ENCODE peak calls at places on chromosomes 1 and 21, in four cellular contexts. L is IMR-90, C is H9, U is H1. P is an unnamed sample.

GRCh38 chr1:153790282-153790995 is 15.2 kb downstream of the SLC27A3 start:
- DNase-seq in U (no peak), L (peak; percentile 84), C (no peak), P (no peak)

GRCh38 chr21:33971492-33972013 is 55.9 kb upstream of the ATP5PO start:
- DNase-seq in L (peak; percentile 22), U (peak; percentile 45), C (no peak), P (peak; percentile 82)

GRCh38 chr21:45408811-45409261 is 3.9 kb downstream of the COL18A1 start:
- DNase-seq in C (no peak), L (no peak), U (no peak), P (no peak)

GRCh38 chr1:27436204-27437159 is 44.1 kb downstream of the GPR3 start:
- DNase-seq in L (peak; percentile 60), U (no peak), C (no peak), P (no peak)

GRCh38 chr1:28888915-28889314 is 25.5 kb upstream of the EPB41 start:
- DNase-seq in C (no peak), U (no peak), L (no peak), P (no peak)

GRCh38 chr1:44617703-44618029 is 56.6 kb downstream of the TMEM53 start:
- DNase-seq in U (no peak), C (no peak), L (no peak), P (no peak)

GRCh38 chr21:25881524-25882376 is 147.0 kb downstream of the GABPA start:
- DNase-seq in C (peak; percentile 47), L (peak; percentile 61), U (peak; percentile 80), P (peak; percentile 69)

GRCh38 chr1:165036403-165036802 is 320.1 kb downstream of the LMX1A start:
- DNase-seq in U (no peak), L (no peak), C (no peak), P (no peak)

DNA sequence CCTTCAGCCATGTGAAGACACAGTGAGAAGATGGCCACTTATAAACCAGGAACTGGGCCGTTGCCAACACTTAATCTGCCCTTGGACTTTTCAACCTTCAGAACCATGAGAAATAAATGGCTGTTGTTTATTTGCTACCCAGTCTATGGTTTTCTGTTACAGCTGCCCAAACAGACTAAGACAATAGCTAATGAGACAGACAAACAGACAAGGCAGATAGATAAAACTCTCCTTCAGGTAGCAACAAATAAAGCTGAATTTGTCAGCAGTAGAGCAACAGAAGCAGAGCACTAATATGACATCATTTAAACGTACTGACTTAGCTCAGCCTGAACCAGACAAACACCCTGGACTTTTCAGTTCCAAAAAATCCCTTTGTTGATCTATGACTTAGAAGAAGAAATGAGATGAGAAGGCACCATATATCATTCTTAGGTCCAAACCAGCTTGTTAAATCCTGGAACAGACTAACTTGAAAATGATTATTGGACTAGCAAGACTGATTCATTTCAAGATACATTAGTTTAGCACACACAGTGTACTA is 27.0 kb downstream of the ZZZ3 start:
- DNase-seq in C (no peak), U (no peak), L (peak; percentile 32), P (no peak)
- H3K56ac ChIP-seq in C (no peak overlapping the region), U (no peak overlapping the region), L (no peak overlapping the region), P (no peak overlapping the region)

GRCh38 chr1:156246241-156246761 is 1.6 kb downstream of the PAQR6 start:
- DNase-seq in L (no peak), C (no peak), U (no peak), P (no peak)

GRCh38 chr1:156248323-156248683 is 447 bp upstream of the PAQR6 start:
- DNase-seq in U (no peak), C (no peak), L (no peak), P (no peak)

GRCh38 chr1:156246762-156247459 is 945 bp downstream of the PAQR6 start:
- DNase-seq in U (peak; percentile 63), C (no peak), L (no peak), P (no peak)

GRCh38 chr1:156249593-156249992 is 1.7 kb upstream of the PAQR6 start:
- DNase-seq in U (no peak), C (no peak), L (no peak), P (no peak)

DNA sequence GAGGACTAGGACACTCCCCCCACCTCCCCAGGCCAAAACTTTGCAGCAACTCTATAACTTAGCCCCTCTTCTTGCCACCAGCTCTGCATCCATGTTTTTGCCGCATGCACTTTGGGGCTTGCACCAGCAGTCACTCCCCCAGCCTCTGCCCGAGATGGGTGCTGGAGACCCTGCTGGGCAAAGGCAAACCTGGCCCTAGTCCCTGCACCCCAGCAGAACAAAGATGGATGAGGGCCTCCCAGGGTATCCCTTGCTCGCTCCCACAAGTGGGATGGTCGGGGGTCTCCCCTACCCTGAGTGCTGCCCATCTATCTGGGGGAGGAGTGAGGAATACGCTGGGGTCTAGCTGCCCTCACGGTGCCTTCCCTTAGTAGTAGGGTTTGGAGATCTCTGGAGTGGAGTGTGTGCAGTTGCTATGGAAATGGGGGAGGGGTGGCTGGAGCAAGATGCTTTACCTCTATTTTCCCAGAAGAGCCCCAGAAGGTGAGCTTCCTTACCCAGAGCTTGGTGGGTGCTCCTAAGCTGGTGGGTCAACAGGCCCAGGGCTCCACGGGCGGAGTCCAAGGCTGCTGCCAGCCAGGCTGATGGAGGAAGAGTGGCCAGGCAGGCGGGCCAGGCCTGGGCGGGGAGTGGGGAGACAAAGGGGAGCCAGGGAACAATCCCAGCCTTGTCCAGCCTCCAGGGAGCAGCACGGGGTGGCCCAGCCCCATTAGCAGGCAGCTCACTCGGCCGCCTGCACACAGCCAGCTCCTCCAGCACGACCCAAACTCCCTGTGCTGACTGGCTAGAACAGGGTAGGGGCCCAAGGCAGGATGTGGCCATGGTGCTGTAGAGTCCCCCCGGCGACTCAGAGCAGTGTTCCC is at the start of gene PAQR6:
- DNase-seq in L (no peak), C (peak; percentile 61), U (peak; percentile 64), P (no peak)
- H3K18ac ChIP-seq in L (no peak within 1 kb of the TSS), C (no peak within 1 kb of the TSS), U (peak within 1 kb of the TSS; percentile 38), P (no peak within 1 kb of the TSS)

DNA sequence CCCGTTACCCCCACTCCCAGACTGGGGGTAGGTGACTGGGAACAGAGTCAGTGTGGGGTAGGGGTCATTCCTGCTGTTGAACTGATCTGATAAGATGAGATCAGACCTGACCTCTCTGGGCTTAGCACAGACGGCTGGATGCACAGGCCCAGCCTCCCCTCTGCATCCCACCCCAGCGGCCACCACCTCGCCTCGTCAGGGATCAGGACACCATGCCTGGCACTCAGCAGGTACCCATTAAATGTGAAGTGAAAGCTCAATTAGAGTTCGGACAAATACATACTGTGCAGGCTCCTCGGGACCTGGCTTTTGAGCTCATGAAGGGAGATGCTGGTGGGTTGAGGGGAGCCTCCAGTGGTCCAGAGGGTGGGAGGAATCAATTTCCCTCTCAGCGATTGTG is 15.7 kb downstream of the SOX13 start:
- DNase-seq in L (no peak), U (peak; percentile 54), C (no peak), P (no peak)
- H3K4ac ChIP-seq in L (no peak overlapping the region), U (peak overlapping the region; percentile 59), C (no peak overlapping the region), P (no peak overlapping the region)

GRCh38 chr1:225520587-225521227 is 92.9 kb upstream of the LBR start:
- DNase-seq in U (no peak), C (no peak), L (no peak), P (peak; percentile 43)

GRCh38 chr1:225514671-225515081 is 86.8 kb upstream of the LBR start:
- DNase-seq in L (no peak), U (no peak), C (no peak), P (peak; percentile 57)

GRCh38 chr1:225517697-225518096 is 89.9 kb upstream of the LBR start:
- DNase-seq in L (no peak), C (no peak), U (no peak), P (peak; percentile 27)

GRCh38 chr1:225519166-225519863 is 91.5 kb upstream of the LBR start:
- DNase-seq in U (peak; percentile 77), L (peak; percentile 28), C (peak; percentile 82), P (peak; percentile 85)

GRCh38 chr1:225517221-225517620 is 89.4 kb upstream of the LBR start:
- DNase-seq in U (no peak), L (no peak), C (no peak), P (no peak)
- H3K56ac ChIP-seq in U (no peak overlapping the region), L (no peak overlapping the region), C (no peak overlapping the region), P (no peak overlapping the region)

GRCh38 chr1:2435091-2435490 is 22.7 kb upstream of the PEX10 start:
- DNase-seq in L (no peak), C (no peak), U (no peak), P (no peak)

GRCh38 chr1:2432519-2432918 is 20.2 kb upstream of the PEX10 start:
- DNase-seq in U (no peak), C (no peak), L (no peak), P (no peak)

GRCh38 chr1:2433936-2434335 is 21.6 kb upstream of the PEX10 start:
- DNase-seq in U (no peak), C (no peak), L (no peak), P (no peak)

GRCh38 chr1:2431503-2431902 is 19.1 kb upstream of the PEX10 start:
- DNase-seq in L (no peak), C (no peak), U (no peak), P (no peak)

DNA sequence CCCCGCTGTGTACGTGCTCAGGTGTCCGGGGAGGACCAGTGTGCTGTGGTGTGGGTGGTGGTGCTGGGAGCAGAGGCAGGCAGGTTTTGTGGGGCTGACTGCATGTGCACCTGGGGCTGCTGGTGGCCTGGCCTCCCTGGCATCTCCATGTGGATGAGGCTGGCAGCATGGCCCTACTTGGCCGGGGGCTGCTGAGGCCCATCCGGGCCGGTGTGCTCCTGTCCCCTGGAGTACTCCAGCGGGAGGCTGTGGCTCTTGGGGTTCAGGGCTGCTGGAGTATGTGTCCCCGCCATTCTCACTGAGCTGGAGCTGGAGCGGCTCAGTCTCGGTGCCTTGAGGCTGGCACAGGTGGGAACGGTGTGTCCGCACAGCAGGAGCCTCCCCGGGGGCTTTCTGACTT is 20.8 kb upstream of the PEX10 start:
- DNase-seq in C (no peak), L (no peak), U (no peak), P (no peak)
- H3K18ac ChIP-seq in C (no peak overlapping the region), L (no peak overlapping the region), U (no peak overlapping the region), P (no peak overlapping the region)

DNA sequence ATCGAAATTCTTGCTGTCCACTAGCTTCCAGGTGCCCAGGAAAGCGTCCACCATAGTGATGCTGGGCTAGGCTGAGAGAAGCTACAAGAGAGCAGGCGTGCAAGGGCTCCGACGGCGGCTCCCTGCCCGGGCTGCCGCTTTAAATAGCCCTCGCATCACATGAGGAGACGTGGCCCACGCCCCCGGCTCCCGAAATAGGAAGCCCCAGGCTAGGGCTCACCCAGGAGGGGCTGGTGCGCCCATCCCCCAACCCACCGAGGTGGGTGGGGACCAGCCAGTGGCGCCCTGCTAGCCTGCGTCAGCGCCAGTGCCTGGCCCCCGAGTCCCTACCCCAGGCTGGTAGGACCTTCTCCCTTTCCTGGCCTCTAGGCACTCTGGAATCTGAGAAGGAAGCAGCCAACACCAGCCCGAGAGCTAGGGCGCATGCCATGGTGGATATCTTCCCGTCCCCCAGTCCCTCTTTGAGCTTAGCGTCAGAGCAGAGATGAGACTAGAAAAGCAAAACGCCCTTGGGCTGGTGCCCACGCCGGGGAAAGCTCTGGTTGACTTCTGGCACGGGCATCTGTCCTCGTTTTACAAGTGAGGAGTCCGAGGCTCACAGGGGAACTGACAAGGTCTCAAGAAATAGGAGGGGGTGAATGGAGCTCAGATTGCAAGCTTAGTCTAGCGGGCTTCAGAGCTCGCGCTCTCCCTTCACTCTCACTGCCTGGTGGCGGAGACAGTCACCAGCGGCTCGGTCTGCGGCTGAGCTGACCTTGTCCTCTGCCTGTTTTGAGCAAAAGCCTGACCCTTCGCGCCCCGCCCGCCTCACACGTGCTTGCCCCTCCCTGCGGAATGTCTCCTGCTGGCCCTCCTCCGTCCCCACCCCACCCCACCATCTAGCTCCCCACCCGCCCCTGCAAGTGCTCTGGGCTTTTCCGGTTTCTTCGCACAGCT is at the start of gene FABP3:
- DNase-seq in U (peak; percentile 91), L (peak; percentile 51), C (peak; percentile 98), P (peak; percentile 97)
- H3K4ac ChIP-seq in U (peak within 1 kb of the TSS; percentile 73), L (peak within 1 kb of the TSS; percentile 78), C (no peak within 1 kb of the TSS), P (no peak within 1 kb of the TSS)